ENCODE peak calls at places on chromosomes 1 and 21, in six cellular contexts. X is heart right ventricle, H is neural crest cell, E is heart left ventricle, G is GM20000, U is B cell. L is an unnamed sample.

GRCh38 chr1:8026976-8027747 is 1.1 kb upstream of the ERRFI1 start:
- DNase-seq in X (no peak), E (no peak), H (no peak), G (no peak), U (no peak), L (no peak)

GRCh38 chr1:171233183-171233582 is 15.1 kb upstream of the FMO1 start:
- DNase-seq in G (no peak), X (no peak), H (no peak), U (no peak), E (no peak), L (no peak)

GRCh38 chr1:29312469-29313466 is 76.4 kb downstream of the PTPRU start:
- DNase-seq in E (no peak), U (no peak), H (no peak), X (no peak), G (no peak), L (peak)

GRCh38 chr1:31154632-31155215 is 85.0 kb downstream of the NKAIN1 start:
- DNase-seq in X (peak), H (peak), G (peak), U (peak), E (peak), L (peak)

GRCh38 chr21:31193761-31194160 is 150.3 kb downstream of the TIAM1 start:
- DNase-seq in H (no peak), G (no peak), U (no peak), X (no peak), E (no peak), L (no peak)

GRCh38 chr1:43541721-43542401 is 11.2 kb downstream of the PTPRF start:
- DNase-seq in G (no peak), H (no peak), X (peak), U (no peak), E (peak), L (no peak)

GRCh38 chr1:10339815-10340214 is 59.0 kb upstream of the PGD start:
- DNase-seq in X (peak), H (peak), U (no peak), G (no peak), E (peak), L (no peak)

GRCh38 chr1:206472454-206472853 is 2.2 kb downstream of the IKBKE start:
- DNase-seq in H (no peak), X (no peak), U (no peak), E (no peak), G (no peak), L (no peak)

GRCh38 chr21:39736716-39737115 is 8.3 kb upstream of the IGSF5 start:
- DNase-seq in H (no peak), E (no peak), U (no peak), G (no peak), X (no peak), L (no peak)

GRCh38 chr1:82343381-82343780 is 542.6 kb downstream of the ADGRL2 start:
- DNase-seq in G (no peak), E (no peak), H (no peak), X (no peak), U (no peak), L (no peak)

GRCh38 chr1:15950763-15951295 is 25.1 kb downstream of the ZBTB17 start:
- DNase-seq in H (no peak), X (no peak), G (no peak), E (no peak), U (peak), L (no peak)

GRCh38 chr1:215710340-215710971 is 143.4 kb downstream of the KCTD3 start:
- DNase-seq in H (peak), G (peak), U (no peak), X (no peak), E (no peak), L (peak)

GRCh38 chr1:161730050-161730564 is 8.8 kb downstream of the FCRLB start:
- DNase-seq in U (no peak), H (no peak), E (no peak), X (no peak), G (peak), L (no peak)

GRCh38 chr21:42668620-42669019 is 15.2 kb downstream of the PDE9A start:
- DNase-seq in E (no peak), X (no peak), H (no peak), G (no peak), U (no peak), L (no peak)

GRCh38 chr1:26584022-26584485 is 54.5 kb downstream of the RPS6KA1 start:
- DNase-seq in E (no peak), X (no peak), G (peak), H (no peak), U (no peak), L (no peak)

DNA sequence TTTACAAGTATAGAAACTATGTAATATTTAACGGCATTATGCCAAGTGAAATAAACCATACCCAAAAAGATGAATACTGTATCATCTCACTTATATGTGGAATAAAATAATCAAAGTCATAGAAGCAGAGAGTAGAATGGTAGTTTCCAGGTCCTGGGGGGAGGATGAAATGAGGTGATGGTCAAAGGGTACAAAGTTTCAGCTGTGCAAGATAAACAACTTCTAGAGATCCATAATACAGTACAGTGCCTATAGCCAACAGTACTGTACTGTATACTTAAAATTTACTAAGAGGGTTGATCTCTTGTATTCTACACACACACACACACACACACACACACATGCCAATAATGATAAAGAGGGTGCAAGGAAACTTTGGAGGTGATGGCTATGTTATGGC is 3.0 kb upstream of the ADAM30 start:
- DNase-seq in H (no peak), X (no peak), G (no peak), E (no peak), U (no peak), L (no peak)
- TF ChIP-seq CTCF in H (no peak), X (no peak), G (no peak), E (no peak), U (no peak), L (no peak)

DNA sequence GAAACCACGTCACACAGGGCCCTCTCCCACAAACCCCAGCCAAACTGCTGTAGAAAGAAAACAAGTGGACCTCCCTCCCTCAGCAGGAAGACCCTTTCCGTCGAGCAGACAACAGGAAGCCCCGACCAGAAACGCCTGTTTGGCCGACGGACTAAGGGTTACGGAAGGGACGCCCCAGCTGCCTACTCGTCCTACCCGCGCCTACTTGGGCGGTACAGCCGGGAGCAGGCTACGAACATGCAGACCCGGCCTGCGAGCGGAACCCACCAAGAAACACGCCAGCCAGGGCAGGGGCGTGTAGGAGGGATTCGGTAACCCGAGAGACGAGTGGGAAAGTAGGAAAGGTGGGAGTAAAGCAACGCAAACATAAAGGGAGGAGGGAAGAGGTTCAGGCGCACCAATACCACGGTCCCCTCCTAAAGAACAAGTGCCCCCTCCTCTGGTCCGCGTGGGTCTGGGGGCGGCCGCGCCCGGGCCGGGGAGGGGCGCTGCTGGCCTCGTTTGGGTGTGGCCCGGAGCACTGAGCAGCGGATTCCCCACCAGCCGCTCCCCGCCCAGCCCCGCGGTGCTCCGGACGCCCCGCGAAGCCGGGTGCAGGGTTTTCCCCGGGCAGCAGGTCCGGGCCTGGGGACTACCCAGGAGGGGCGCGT is 450 bp downstream of the S100A10 start:
- DNase-seq in E (peak), G (peak), X (no peak), U (peak), H (no peak), L (peak)
- TF ChIP-seq CTCF in E (no peak), G (no peak), X (no peak), U (no peak), H (no peak), L (no peak)

GRCh38 chr1:47387921-47388509 is 28.1 kb upstream of the FOXE3 start:
- DNase-seq in X (no peak), E (no peak), U (no peak), G (no peak), H (no peak), L (no peak)

GRCh38 chr1:47386268-47386667 is 29.8 kb upstream of the FOXE3 start:
- DNase-seq in G (no peak), X (no peak), E (no peak), U (no peak), H (no peak), L (no peak)

GRCh38 chr1:47384083-47384482 is 32.0 kb upstream of the FOXE3 start:
- DNase-seq in X (no peak), E (no peak), H (no peak), G (no peak), U (no peak), L (no peak)

GRCh38 chr1:47382399-47382983 is 33.6 kb upstream of the FOXE3 start:
- DNase-seq in G (no peak), X (no peak), H (no peak), E (no peak), U (no peak), L (no peak)

DNA sequence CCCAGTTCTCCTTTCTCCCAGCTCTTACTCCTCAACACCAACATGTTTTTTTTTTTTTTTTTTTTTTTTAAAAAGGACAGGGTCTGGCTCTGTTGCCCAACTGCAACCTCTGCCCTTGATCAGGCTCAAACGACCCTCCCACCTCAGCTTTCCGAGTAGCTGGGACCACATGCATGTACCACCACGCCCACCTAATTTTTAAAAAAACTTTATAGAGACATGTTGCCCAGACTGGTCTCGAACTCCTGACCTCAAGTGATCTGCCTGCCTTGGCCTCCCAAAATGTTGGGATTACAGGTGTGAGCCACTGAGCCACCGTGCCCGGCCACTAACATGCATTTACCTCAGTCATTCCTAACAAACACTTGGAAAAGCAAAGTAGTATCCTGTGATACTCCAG is 31.1 kb upstream of the FOXE3 start:
- DNase-seq in G (no peak), X (no peak), U (no peak), H (no peak), E (no peak), L (no peak)
- TF ChIP-seq CTCF in G (no peak), X (no peak), U (no peak), H (no peak), E (no peak), L (no peak)

DNA sequence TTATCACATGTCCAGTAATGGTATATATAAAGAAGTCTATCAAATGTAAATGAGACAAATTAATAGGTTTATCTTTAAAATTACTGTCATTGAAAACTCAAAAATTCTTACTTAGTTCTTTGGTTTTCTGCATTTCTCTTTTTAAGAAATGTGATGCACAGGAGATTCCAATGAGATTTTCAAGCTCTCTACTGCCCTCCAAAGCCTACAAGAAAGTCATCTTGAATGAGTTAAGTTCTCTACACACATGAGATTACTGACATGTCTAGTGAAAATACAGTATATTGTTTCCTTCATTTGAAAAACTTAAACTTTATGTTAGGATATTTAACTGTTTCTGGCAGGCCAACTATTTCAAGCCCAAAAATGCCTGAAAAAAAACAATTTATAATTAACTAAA is 68.8 kb downstream of the ITGB3BP start:
- DNase-seq in U (no peak), G (no peak), H (no peak), E (no peak), X (no peak), L (no peak)
- TF ChIP-seq CTCF in U (no peak), G (no peak), H (peak), E (no peak), X (no peak), L (peak)

GRCh38 chr1:57616906-57617305 is 193.0 kb upstream of the DAB1 start:
- DNase-seq in E (peak), H (no peak), X (peak), U (no peak), G (no peak), L (no peak)
- TF ChIP-seq CTCF in E (no peak), H (no peak), X (no peak), U (no peak), G (no peak), L (no peak)

GRCh38 chr1:5620997-5621396 is 371.2 kb downstream of the NPHP4 start:
- DNase-seq in E (no peak), H (peak), X (no peak), U (no peak), G (no peak), L (no peak)
- TF ChIP-seq CTCF in E (no peak), H (peak), X (peak), U (no peak), G (no peak), L (no peak)